ENCODE peak calls at places on chromosomes 16 and 17, in eight cellular contexts. C, A, O, N, M, J, Q and K are unnamed samples.
A peak's percentile ranks its signal among the peaks of the same experiment; 100 is the strongest.

GRCh38 chr17:16484445-16485169 is 7.4 kb downstream of the LRRC75A start:
- DNase-seq in J (no peak), A (peak; percentile 69), O (no peak), C (no peak), Q (peak; percentile 10), N (no peak), M (no peak), K (no peak)

GRCh38 chr17:32357615-32358014 is 7.7 kb downstream of the ZNF207 start:
- DNase-seq in O (no peak), N (no peak), Q (no peak), C (no peak), A (no peak), M (no peak), J (no peak), K (no peak)

GRCh38 chr17:9217151-9218067 is 196.1 kb downstream of the NTN1 start:
- DNase-seq in Q (no peak), C (no peak), M (no peak), A (no peak), J (no peak), N (no peak), O (no peak), K (no peak)

GRCh38 chr17:18246880-18247612 is 11.5 kb downstream of the FLII start:
- DNase-seq in Q (no peak), C (no peak), A (peak; percentile 99), J (peak; percentile 72), M (peak; percentile 69), N (peak; percentile 68), O (peak; percentile 70), K (peak; percentile 70)

GRCh38 chr16:52247737-52248136 is 299.2 kb downstream of the TOX3 start:
- DNase-seq in C (no peak), N (no peak), A (no peak), J (no peak), M (no peak), O (no peak), Q (no peak), K (no peak)

GRCh38 chr16:48451323-48451722 is 66.1 kb upstream of the SIAH1 start:
- DNase-seq in M (no peak), C (no peak), Q (no peak), J (no peak), N (no peak), O (no peak), A (no peak), K (no peak)

GRCh38 chr16:76386784-76387183 is 109.6 kb downstream of the CNTNAP4 start:
- DNase-seq in Q (no peak), M (no peak), C (no peak), O (no peak), N (no peak), J (no peak), A (no peak), K (no peak)

GRCh38 chr17:4672055-4672630 is 30.7 kb upstream of the ALOX15 start:
- DNase-seq in C (no peak), Q (no peak), A (no peak), M (no peak), J (no peak), N (no peak), O (no peak), K (no peak)

GRCh38 chr17:12850996-12851395 is 61.7 kb downstream of the ARHGAP44 start:
- DNase-seq in N (no peak), J (no peak), M (no peak), C (no peak), A (no peak), Q (no peak), O (no peak), K (no peak)

GRCh38 chr17:19645608-19646250 is 2.8 kb upstream of the ALDH3A2 start:
- DNase-seq in C (no peak), O (no peak), J (peak; percentile 38), A (peak; percentile 87), N (no peak), Q (peak; percentile 47), M (peak; percentile 27), K (no peak)

GRCh38 chr17:17401271-17401781 is 75.5 kb upstream of the MED9 start:
- DNase-seq in C (peak; percentile 36), O (no peak), M (no peak), Q (no peak), N (no peak), A (peak; percentile 80), J (no peak), K (no peak)

GRCh38 chr17:48198950-48199541 is 91.5 kb downstream of the SNX11 start:
- DNase-seq in J (no peak), O (no peak), N (peak; percentile 51), C (peak; percentile 12), Q (no peak), M (no peak), A (no peak), K (no peak)